ENCODE peak calls at places on chromosomes 12 and 14, in six cellular contexts. Z is transverse colon, B is PC-9, I is pancreas, K is IMR-90, A is body of pancreas. G is an unnamed sample.

GRCh38 chr14:97539884-97540283 is 742.7 kb downstream of the VRK1 start:
- DNase-seq in I (no peak), Z (no peak), K (no peak), A (no peak), B (no peak), G (no peak)

GRCh38 chr12:96986883-96987523 is 79.9 kb downstream of the NEDD1 start:
- DNase-seq in Z (no peak), B (no peak), A (no peak), I (no peak), K (peak; percentile 7), G (peak; percentile 33)

GRCh38 chr12:25020621-25021243 is 71.8 kb upstream of the BCAT1 start:
- DNase-seq in Z (no peak), A (no peak), B (no peak), I (no peak), K (no peak), G (peak; percentile 81)

GRCh38 chr12:131693149-131693548 is 17.7 kb upstream of the SFSWAP start:
- DNase-seq in Z (no peak), B (no peak), A (no peak), I (no peak), K (no peak), G (no peak)

GRCh38 chr14:91252901-91253794 is 8.6 kb upstream of the GPR68 start:
- DNase-seq in B (no peak), A (no peak), K (no peak), Z (peak; percentile 63), I (no peak), G (peak; percentile 34)

GRCh38 chr14:50089213-50089612 is 27.2 kb downstream of the VCPKMT start:
- DNase-seq in K (no peak), A (no peak), Z (no peak), I (no peak), B (no peak), G (no peak)

GRCh38 chr12:130169256-130169655 is 7.0 kb downstream of the FZD10 start:
- DNase-seq in Z (no peak), B (no peak), A (no peak), K (no peak), I (no peak), G (no peak)

GRCh38 chr12:59928416-59928815 is 332.6 kb downstream of the SLC16A7 start:
- DNase-seq in I (peak; percentile 76), Z (no peak), A (peak; percentile 81), B (no peak), K (peak; percentile 16), G (no peak)

GRCh38 chr14:54343276-54344121 is 53.3 kb upstream of the CDKN3 start:
- DNase-seq in K (no peak), B (no peak), Z (no peak), I (no peak), A (no peak), G (no peak)

GRCh38 chr14:50530358-50530757 is 2.0 kb downstream of the MAP4K5 start:
- DNase-seq in Z (no peak), I (no peak), B (peak; percentile 65), A (no peak), K (peak; percentile 69), G (no peak)

GRCh38 chr14:71891970-71892369 is 40.3 kb upstream of the RGS6 start:
- DNase-seq in A (no peak), K (no peak), Z (no peak), I (no peak), B (no peak), G (no peak)

GRCh38 chr12:30320561-30320960 is 375.1 kb downstream of the IPO8 start:
- DNase-seq in B (no peak), K (no peak), I (no peak), Z (no peak), A (no peak), G (no peak)

GRCh38 chr14:88840926-88841325 is 16.5 kb downstream of the TTC8 start:
- DNase-seq in I (no peak), Z (no peak), B (no peak), A (no peak), K (no peak), G (no peak)

GRCh38 chr14:53156238-53156637 is 3.1 kb upstream of the DDHD1 start:
- DNase-seq in A (no peak), Z (no peak), I (no peak), K (no peak), B (no peak), G (no peak)

GRCh38 chr14:88553886-88554457 is 835 bp downstream of the PTPN21 start:
- DNase-seq in Z (no peak), B (no peak), K (peak; percentile 8), I (no peak), A (peak; percentile 22), G (no peak)

GRCh38 chr12:102144221-102144620 is 24.2 kb downstream of the PARPBP start:
- DNase-seq in A (no peak), Z (no peak), I (no peak), K (no peak), B (no peak), G (no peak)

DNA sequence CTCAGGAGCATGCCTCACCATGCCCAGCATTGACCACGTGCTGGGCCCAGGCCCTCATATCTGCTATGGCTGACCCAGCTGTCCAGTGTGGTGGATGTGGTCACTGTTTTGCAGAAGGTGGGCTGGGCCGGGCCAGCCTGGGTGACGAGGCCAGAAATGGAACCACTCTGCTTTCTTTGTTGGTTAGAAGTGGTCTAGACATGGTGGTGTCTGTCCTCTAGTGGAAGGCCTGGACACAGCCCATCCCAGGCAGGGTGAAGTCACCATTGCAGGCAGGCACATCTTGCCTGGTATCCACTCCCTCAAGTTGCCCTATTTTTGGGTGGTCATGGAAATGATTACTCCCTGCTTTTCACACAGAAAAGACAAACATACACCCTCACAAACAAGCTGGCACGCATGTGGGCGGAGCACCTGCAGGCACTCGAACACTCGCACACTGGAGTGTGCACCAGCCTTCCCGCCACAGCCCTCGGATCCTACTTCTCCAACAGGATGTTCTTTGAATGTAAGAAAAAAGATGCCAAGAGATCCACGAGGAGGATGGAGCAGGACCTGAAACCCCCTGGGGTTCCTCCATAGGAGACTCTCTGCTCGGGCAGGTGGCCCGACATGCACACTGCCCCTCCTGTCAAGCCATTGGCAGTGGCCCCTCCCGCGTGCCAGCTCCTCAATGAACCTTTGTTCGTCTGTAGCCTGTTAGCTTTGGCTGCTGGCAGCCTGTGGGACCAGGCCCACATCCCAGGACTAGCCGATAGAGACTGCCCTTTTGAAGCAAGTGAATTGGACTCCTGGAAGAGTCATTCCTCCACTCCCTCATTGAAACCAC is 38.4 kb downstream of the MLXIP start:
- DNase-seq in A (peak; percentile 67), Z (peak; percentile 76), K (no peak), I (peak; percentile 54), B (no peak), G (no peak)
- H3K4me3 ChIP-seq in A (no peak overlapping the region), Z (no peak overlapping the region), K (no peak overlapping the region), I (no peak overlapping the region), B (no peak overlapping the region), G (no peak overlapping the region)

DNA sequence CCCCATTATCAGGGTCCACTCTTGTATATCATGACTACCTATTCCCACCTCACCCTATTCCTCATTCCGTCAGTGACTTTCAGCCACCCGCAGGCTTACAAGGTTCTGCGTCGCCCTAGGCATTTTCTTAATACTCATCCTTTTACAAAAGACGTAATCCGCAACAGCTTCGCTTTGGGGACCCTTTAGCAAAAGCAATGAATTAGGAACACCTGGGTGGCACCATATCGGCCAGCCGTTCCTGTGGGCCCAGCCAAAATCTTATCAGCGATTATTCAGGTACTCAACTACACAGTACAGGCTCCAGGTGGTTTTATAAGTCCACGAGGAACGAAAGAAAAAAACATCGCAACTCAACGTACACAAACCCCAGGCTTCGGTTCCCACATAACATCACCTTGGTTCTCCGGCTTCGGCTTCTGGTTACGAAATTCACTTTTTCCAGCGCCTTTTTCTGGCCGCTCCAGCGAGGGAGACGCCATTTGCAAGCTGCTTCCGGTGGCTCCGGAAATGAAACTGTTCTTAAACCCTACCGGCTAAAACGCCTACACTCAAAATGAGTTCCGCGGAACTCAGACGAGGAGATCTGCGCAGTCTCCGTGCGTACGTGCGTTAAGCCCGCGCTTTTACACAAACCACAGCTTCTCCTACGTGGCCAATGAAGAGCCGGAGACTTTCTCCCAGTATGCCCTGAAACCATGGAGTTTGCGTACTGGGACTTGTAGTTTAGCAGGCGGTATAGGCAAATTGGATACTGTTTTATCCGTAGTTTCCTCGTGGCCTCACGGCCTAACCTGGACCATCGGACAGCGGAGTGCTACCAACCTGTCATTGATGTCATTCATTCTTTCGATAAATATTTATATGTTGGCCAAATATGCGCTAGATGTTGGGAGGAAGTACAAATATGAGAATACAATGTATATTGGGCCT is at the start of gene KRR1:
- DNase-seq in I (peak; percentile 92), B (peak; percentile 92), A (peak; percentile 97), K (peak; percentile 99), Z (peak; percentile 94), G (peak; percentile 97)
- TF ChIP-seq CTCF in I (no peak), B (no peak), A (no peak), K (no peak), Z (no peak), G (no peak)

GRCh38 chr12:108690799-108691153 is 40.5 kb downstream of the CORO1C start:
- DNase-seq in B (no peak), K (no peak), I (no peak), Z (no peak), A (no peak), G (no peak)
- H3K4me3 ChIP-seq in B (peak overlapping the region; percentile 36), K (peak overlapping the region; percentile 18), I (no peak overlapping the region), Z (no peak overlapping the region), A (no peak overlapping the region), G (peak overlapping the region; percentile 66)

DNA sequence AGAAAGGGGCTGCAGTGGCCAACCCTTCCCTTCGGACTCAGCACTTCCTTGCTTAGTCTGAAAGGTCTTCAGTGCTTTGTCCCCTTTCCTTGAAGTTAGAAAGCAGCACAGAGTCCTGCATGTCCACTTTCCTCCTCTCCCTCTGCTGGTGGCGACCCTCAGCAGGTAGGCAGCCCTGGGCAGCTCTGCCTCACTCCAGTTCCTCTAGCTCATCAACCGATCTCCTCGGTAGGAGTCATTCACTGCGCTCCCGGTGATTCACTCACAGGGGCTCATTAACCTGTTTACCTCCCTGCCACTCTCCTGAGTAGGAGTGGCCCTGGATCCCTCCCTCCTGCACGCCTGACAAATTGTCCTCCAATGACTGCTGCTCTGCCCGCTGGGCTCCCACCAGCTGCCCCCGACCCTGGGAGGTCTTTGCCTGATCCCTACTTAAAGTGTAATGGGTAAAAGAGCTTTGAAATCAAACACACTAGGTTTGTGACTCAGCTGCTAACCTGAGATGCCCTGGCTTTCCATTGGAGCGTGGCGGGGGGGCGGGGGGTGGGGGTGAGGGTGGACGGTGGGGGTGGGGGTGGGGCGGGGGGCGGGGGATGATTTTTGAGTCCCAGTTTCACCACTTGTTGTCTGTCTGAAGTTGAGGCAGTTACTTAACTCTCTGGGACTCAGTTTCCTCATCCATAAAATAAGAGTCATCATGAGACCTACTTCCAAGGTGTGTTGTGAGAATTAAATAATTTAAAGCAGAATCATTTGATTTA is 4.2 kb downstream of the SCNN1A start:
- DNase-seq in I (peak; percentile 66), B (peak; percentile 99), Z (peak; percentile 84), A (peak; percentile 82), K (peak; percentile 72), G (no peak)
- TF ChIP-seq CTCF in I (no peak), B (peak; percentile 43), Z (no peak), A (no peak), K (peak; percentile 36), G (no peak)

DNA sequence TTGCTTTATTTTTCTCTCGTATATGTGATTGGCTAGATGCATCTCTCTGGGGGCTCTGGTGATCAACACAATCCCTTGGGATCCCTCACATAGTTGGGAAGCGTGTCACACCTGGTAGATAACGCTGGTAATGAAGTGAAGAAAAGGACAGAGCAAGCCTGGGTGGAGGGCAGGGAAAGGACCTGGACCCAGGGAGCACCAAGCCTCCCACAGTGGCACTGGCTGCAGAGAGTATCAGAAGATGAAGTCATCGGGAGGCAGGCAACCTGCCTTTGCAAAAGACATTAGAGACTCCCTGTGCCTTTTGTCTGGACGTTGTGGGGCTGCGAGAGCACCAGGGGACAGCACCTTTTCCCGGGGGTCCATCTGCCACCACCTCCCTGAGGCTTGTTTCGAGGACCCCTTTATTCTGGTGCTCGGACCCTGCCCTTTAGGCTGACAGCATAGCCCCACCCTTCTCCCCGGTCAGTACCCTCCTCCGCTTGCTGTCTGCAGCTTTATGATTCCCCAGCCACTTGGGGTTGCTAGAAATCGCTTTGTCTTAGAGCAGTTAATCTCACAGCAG is 116.4 kb downstream of the EML1 start:
- DNase-seq in I (no peak), A (no peak), B (no peak), K (no peak), Z (no peak), G (no peak)
- H3K4me3 ChIP-seq in I (no peak overlapping the region), A (no peak overlapping the region), B (no peak overlapping the region), K (no peak overlapping the region), Z (no peak overlapping the region), G (no peak overlapping the region)

G was measured in GM12865.